ENCODE peak calls at places on chromosomes 2 and 18, in four cellular contexts. D is K562, G is GM12878, K is HCT116. L is an unnamed sample.

GRCh38 chr2:172710584-172711024 is 25.0 kb upstream of the RAPGEF4 start:
- DNase-seq in G (no peak), D (peak; percentile 14), K (no peak), L (no peak)

GRCh38 chr2:221104391-221104811 is 467.7 kb downstream of the EPHA4 start:
- DNase-seq in G (no peak), K (no peak), D (no peak), L (no peak)

GRCh38 chr2:205053827-205054410 is 508.6 kb downstream of the PARD3B start:
- DNase-seq in D (no peak), G (no peak), K (no peak), L (no peak)

GRCh38 chr2:79993144-79993543 is 311.4 kb downstream of the LRRTM1 start:
- DNase-seq in D (no peak), K (no peak), G (no peak), L (no peak)

GRCh38 chr2:232435375-232435648 is 20.6 kb upstream of the ALPI start:
- DNase-seq in D (no peak), K (no peak), G (no peak), L (no peak)

GRCh38 chr2:13109516-13109915 is 392.8 kb downstream of the TRIB2 start:
- DNase-seq in K (no peak), D (no peak), G (no peak), L (no peak)

GRCh38 chr2:174711206-174711605 is 53.1 kb downstream of the CHRNA1 start:
- DNase-seq in K (no peak), D (no peak), G (no peak), L (no peak)

GRCh38 chr2:163610817-163611556 is 124.8 kb downstream of the FIGN start:
- DNase-seq in D (no peak), K (peak; percentile 6), G (no peak), L (peak; percentile 56)

GRCh38 chr2:15038373-15039364 is 406.2 kb downstream of the LRATD1 start:
- DNase-seq in G (no peak), K (no peak), D (no peak), L (no peak)

GRCh38 chr2:29323301-29323700 is 208.1 kb downstream of the CLIP4 start:
- DNase-seq in G (no peak), K (no peak), D (no peak), L (no peak)

GRCh38 chr2:131030478-131030971 is 62.7 kb downstream of the FAM168B start:
- DNase-seq in D (no peak), G (no peak), K (no peak), L (no peak)

GRCh38 chr2:2147024-2147900 is 183.8 kb downstream of the MYT1L start:
- DNase-seq in K (no peak), G (no peak), D (no peak), L (no peak)

GRCh38 chr2:9637330-9637729 is 6.5 kb upstream of the YWHAQ start:
- DNase-seq in G (no peak), K (peak; percentile 53), D (no peak), L (no peak)

GRCh38 chr2:239305771-239306170 is 95.0 kb downstream of the HDAC4 start:
- DNase-seq in D (no peak), G (no peak), K (no peak), L (no peak)

GRCh38 chr2:203675086-203675485 is 31.4 kb upstream of the CD28 start:
- DNase-seq in D (no peak), K (no peak), G (no peak), L (no peak)

GRCh38 chr2:41954304-41955291 is 93.2 kb upstream of the PKDCC start:
- DNase-seq in G (no peak), D (no peak), K (no peak), L (no peak)

GRCh38 chr2:159558479-159558878 is 57.9 kb downstream of the BAZ2B start:
- DNase-seq in K (no peak), D (no peak), G (no peak), L (no peak)

GRCh38 chr2:201992960-201993359 is 40.7 kb upstream of the FZD7 start:
- DNase-seq in K (no peak), D (no peak), G (no peak), L (no peak)

GRCh38 chr2:200042944-200043343 is 87.6 kb downstream of the MAIP1 start:
- DNase-seq in K (no peak), G (no peak), D (no peak), L (no peak)

GRCh38 chr18:36711813-36712444 is 116.9 kb downstream of the TPGS2 start:
- DNase-seq in K (peak; percentile 35), G (no peak), D (no peak), L (no peak)

GRCh38 chr2:127884436-127884835 is 1.3 kb downstream of the AMMECR1L start:
- DNase-seq in G (no peak), D (no peak), K (no peak), L (no peak)

GRCh38 chr2:226174390-226174789 is 625.2 kb downstream of the IRS1 start:
- DNase-seq in D (no peak), K (no peak), G (no peak), L (no peak)

GRCh38 chr18:8260319-8260718 is 348.9 kb upstream of the RAB12 start:
- DNase-seq in G (no peak), D (no peak), K (no peak), L (no peak)

GRCh38 chr2:25799301-25799700 is 79.0 kb downstream of the ASXL2 start:
- DNase-seq in K (no peak), G (no peak), D (no peak), L (no peak)

GRCh38 chr2:69973335-69973735 is 11.9 kb upstream of the ASPRV1 start:
- DNase-seq in G (no peak), K (no peak), D (peak; percentile 58), L (no peak)
- TF ChIP-seq JUND in G (no peak), K (no peak), D (no peak), L (no peak)

GRCh38 chr18:22052405-22053105 is 116.8 kb upstream of the GATA6 start:
- DNase-seq in D (no peak), G (no peak), K (no peak), L (no peak)

GRCh38 chr18:22047485-22047884 is 121.9 kb upstream of the GATA6 start:
- DNase-seq in D (no peak), G (no peak), K (no peak), L (no peak)

GRCh38 chr18:22048221-22048620 is 121.2 kb upstream of the GATA6 start:
- DNase-seq in K (no peak), D (no peak), G (no peak), L (no peak)

GRCh38 chr18:22046473-22046872 is 122.9 kb upstream of the GATA6 start:
- DNase-seq in K (no peak), D (no peak), G (no peak), L (no peak)

GRCh38 chr18:22048932-22049615 is 120.3 kb upstream of the GATA6 start:
- DNase-seq in K (no peak), G (no peak), D (no peak), L (no peak)
- H3K4me2 ChIP-seq in K (no peak overlapping the region), G (no peak overlapping the region), D (no peak overlapping the region), L (no peak overlapping the region)

GRCh38 chr18:48336332-48336731 is 72.9 kb downstream of the ZBTB7C start:
- DNase-seq in K (no peak), D (no peak), G (no peak), L (no peak)
- TF ChIP-seq EGR1 in K (no peak), D (no peak), G (no peak), L (no peak)

DNA sequence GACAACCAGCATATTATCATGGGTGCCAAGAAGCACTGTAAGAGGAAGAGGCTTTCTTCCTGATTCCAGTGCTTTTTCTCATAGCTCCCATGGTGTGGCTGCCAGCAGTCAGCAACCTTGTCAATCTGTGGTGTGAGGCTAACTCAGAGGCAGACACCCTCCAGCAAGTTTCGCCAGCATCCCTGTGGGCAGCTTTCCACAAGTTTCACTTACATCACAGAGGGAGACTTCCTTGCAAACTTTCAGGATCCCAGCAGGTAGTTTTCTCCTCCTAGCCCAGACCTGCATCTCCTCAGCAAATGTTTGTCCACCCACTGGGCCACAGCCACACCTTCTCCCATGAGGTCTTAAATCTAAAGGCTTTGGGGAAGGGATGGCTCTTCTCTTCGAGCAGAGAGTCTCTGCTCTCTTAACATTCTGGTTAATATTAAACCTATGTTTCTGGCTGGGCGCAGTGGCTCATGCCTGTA is 9.1 kb downstream of the DNAH7 start:
- DNase-seq in K (no peak), D (no peak), G (no peak), L (no peak)
- TF ChIP-seq JUND in K (no peak), D (no peak), G (no peak), L (no peak)